ENCODE peak calls at places on chromosomes 13 and 19, in six cellular contexts. U is H1, Z is GM12891, W is HepG2, M is K562, G is GM12878. B is an unnamed sample.

GRCh38 chr13:35763060-35763804 is 286.7 kb upstream of the MAB21L1 start:
- DNase-seq in M (no peak), Z (no peak), U (no peak), W (no peak), G (no peak), B (no peak)

GRCh38 chr13:48769107-48769704 is 115.5 kb downstream of the CYSLTR2 start:
- DNase-seq in U (peak), W (peak), Z (peak), G (peak), M (peak), B (peak)

GRCh38 chr13:114077938-114078335 is 54.5 kb downstream of the RASA3 start:
- DNase-seq in G (no peak), M (no peak), U (no peak), Z (no peak), W (no peak), B (no peak)

GRCh38 chr13:112342841-112343361 is 33.3 kb upstream of the SPACA7 start:
- DNase-seq in M (no peak), U (no peak), G (no peak), W (no peak), Z (no peak), B (no peak)

GRCh38 chr19:44850641-44851109 is 4.6 kb downstream of the NECTIN2 start:
- DNase-seq in U (no peak), G (no peak), Z (no peak), M (no peak), W (no peak), B (no peak)

GRCh38 chr13:48712141-48712540 is 58.4 kb downstream of the CYSLTR2 start:
- DNase-seq in W (no peak), U (no peak), G (no peak), M (no peak), Z (no peak), B (no peak)

GRCh38 chr13:111908391-111908790 is 158.6 kb upstream of the SOX1 start:
- DNase-seq in M (no peak), U (no peak), G (no peak), W (no peak), Z (no peak), B (no peak)

GRCh38 chr19:33064778-33065550 is at the start of gene RHPN2:
- DNase-seq in G (no peak), U (no peak), M (peak), W (peak), Z (peak), B (peak)

GRCh38 chr13:110113284-110113764 is 193.6 kb downstream of the COL4A1 start:
- DNase-seq in M (no peak), Z (no peak), G (no peak), W (no peak), U (no peak), B (no peak)

GRCh38 chr13:99800951-99801350 is 170.6 kb downstream of the ZIC5 start:
- DNase-seq in M (no peak), G (no peak), Z (no peak), U (no peak), W (no peak), B (no peak)

GRCh38 chr19:15195987-15196682 is 4.7 kb downstream of the NOTCH3 start:
- DNase-seq in U (no peak), W (no peak), G (no peak), M (no peak), Z (no peak), B (no peak)

GRCh38 chr19:12365372-12366162 is at the start of gene ZNF442:
- DNase-seq in M (peak), G (peak), U (peak), Z (peak), W (peak), B (peak)

GRCh38 chr13:63408227-63409202 is 1992.9 kb upstream of the PCDH20 start:
- DNase-seq in M (no peak), G (no peak), Z (no peak), U (no peak), W (no peak), B (no peak)

GRCh38 chr13:26929971-26930730 is 169.6 kb upstream of the GPR12 start:
- DNase-seq in M (peak), W (peak), G (no peak), Z (peak), U (peak), B (peak)

GRCh38 chr19:47749326-47749725 is 4.0 kb downstream of the NOP53 start:
- DNase-seq in U (no peak), G (peak), M (no peak), Z (no peak), W (no peak), B (no peak)

GRCh38 chr19:36748431-36749275 is 24.0 kb downstream of the ZNF850 start:
- DNase-seq in G (no peak), U (no peak), Z (no peak), W (no peak), M (no peak), B (no peak)

GRCh38 chr19:5395996-5396939 is 55.7 kb upstream of the PTPRS start:
- DNase-seq in U (no peak), Z (no peak), W (no peak), M (no peak), G (no peak), B (no peak)

GRCh38 chr13:29925457-29925856 is 75.0 kb upstream of the UBL3 start:
- DNase-seq in U (no peak), M (no peak), G (no peak), W (peak), Z (no peak), B (no peak)

DNA sequence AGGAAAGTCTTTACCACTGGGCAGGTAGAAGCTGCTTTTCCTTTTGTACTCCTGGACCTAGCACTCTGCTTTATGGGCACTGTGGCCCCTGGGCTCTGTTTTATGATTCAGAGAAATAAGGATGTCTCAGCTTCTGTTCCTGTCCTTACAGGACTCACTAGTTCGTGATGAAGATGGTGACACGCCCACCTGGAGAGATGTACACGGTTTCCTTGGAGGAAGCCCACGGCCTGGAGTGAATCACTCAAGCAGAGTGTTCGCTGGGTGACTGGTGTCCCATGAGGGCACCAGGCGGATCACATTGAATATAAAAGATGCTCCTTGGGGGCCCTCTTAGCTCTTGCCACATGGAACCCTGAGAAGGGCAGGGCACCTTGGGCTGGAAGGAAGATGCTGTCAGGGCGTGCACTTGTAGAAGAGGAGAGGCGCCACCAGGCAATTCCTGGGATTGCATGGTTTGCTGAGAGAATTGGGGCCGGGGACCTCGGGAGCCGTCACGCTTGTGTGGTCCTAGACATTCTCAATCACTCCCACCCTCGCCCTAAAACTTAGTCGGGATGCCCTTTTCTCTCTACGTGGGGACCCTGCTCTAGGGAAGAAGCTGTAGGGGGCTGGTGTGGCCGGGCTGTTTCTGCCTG is 202.6 kb downstream of the TSHZ3 start:
- DNase-seq in M (no peak), W (no peak), U (no peak), Z (no peak), G (no peak), B (no peak)
- TF ChIP-seq TAF1 in M (no peak), W (no peak), U (no peak), Z (no peak), G (no peak), B (no peak)

DNA sequence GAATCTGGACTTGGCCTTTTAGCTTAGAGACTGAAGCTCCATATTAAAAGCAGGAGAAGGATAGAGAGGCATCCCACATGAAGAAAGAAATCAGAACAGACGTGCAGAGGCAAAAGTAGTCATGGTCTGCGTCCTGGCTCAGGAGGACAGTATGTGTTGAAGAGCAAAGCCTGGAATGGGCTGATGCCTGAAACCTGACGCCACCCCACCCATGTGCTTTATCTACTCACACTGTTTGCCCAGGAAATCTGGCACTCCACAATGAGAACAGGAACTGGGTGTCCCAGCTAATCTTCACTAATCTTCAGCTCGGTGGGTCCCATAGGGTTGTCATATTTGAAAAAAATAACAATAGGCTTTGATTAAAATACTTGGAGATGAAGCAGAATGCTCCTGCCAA is 549.0 kb upstream of the GPC6 start:
- DNase-seq in M (no peak), U (no peak), G (no peak), Z (no peak), W (no peak), B (no peak)
- TF ChIP-seq TAF1 in M (no peak), U (no peak), G (no peak), Z (no peak), W (no peak), B (no peak)

GRCh38 chr19:3321696-3322095 is 44.7 kb upstream of the NFIC start:
- DNase-seq in M (no peak), W (no peak), Z (no peak), G (no peak), U (no peak), B (no peak)
- TF ChIP-seq TAF1 in M (no peak), W (no peak), Z (no peak), G (no peak), U (no peak), B (no peak)

GRCh38 chr19:10356431-10356830 is 17.0 kb upstream of the ICAM3 start:
- DNase-seq in G (no peak), Z (no peak), M (no peak), U (no peak), W (no peak), B (no peak)
- TF ChIP-seq TAF1 in G (no peak), Z (no peak), M (no peak), U (no peak), W (no peak), B (no peak)

GRCh38 chr13:40377783-40378182 is 288.7 kb downstream of the FOXO1 start:
- DNase-seq in W (no peak), M (no peak), Z (no peak), U (no peak), G (no peak), B (no peak)
- TF ChIP-seq TAF1 in W (no peak), M (no peak), Z (no peak), U (no peak), G (no peak), B (no peak)

DNA sequence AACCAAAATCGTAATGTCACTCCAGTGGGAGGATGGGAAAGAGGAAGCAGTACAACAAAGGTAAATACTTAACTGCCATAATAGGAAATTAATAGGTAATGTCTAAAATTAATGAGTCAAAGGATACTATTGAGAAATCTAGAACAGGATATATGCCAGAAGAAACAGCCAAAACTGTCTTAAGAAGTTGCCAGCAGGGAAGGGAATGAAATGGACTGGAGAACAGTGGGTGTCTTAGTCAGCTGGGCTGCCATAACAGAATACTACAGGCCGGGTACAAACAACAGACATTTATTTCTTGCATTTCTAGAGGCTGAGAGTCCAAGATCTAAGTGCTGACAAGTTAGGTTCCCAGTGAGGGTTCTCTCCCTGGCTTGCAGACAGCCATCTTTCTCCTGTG is 40.3 kb upstream of the IPO5 start:
- DNase-seq in G (no peak), U (no peak), Z (no peak), M (no peak), W (no peak), B (no peak)
- TF ChIP-seq TAF1 in G (no peak), U (no peak), Z (no peak), M (no peak), W (no peak), B (no peak)

GRCh38 chr19:7488736-7489353 is at the start of gene PEX11G:
- DNase-seq in M (peak), U (peak), W (no peak), Z (peak), G (peak), B (peak)

GRCh38 chr19:7494416-7495098 is 5.7 kb upstream of the PEX11G start:
- DNase-seq in U (no peak), Z (no peak), G (no peak), M (peak), W (peak), B (no peak)

GRCh38 chr19:7497292-7497691 is 8.5 kb upstream of the PEX11G start:
- DNase-seq in W (no peak), U (no peak), M (peak), Z (no peak), G (no peak), B (no peak)

GRCh38 chr19:7489609-7490044 is 792 bp upstream of the PEX11G start:
- DNase-seq in Z (no peak), W (no peak), G (no peak), U (no peak), M (peak), B (no peak)

GRCh38 chr19:7492142-7493055 is 3.6 kb upstream of the PEX11G start:
- DNase-seq in Z (no peak), M (no peak), U (no peak), G (no peak), W (no peak), B (no peak)
- TF ChIP-seq TAF1 in Z (no peak), M (no peak), U (no peak), G (no peak), W (no peak), B (no peak)

GRCh38 chr19:18590273-18591272 is 2.0 kb downstream of the REX1BD start:
- DNase-seq in W (peak), G (no peak), U (peak), M (peak), Z (no peak), B (no peak)

GRCh38 chr19:18587561-18587960 is 1.0 kb upstream of the REX1BD start:
- DNase-seq in Z (no peak), U (no peak), G (no peak), M (no peak), W (peak), B (no peak)

GRCh38 chr19:18587962-18588610 is 512 bp upstream of the REX1BD start:
- DNase-seq in G (no peak), M (peak), W (peak), Z (no peak), U (no peak), B (no peak)

GRCh38 chr19:18588611-18589379 is at the start of gene REX1BD:
- DNase-seq in M (peak), Z (peak), G (peak), W (peak), U (no peak), B (peak)

GRCh38 chr19:18589380-18590272 is 1.0 kb downstream of the REX1BD start:
- DNase-seq in U (peak), Z (no peak), M (peak), G (no peak), W (peak), B (no peak)
- TF ChIP-seq TAF1 in U (peak), Z (no peak), M (no peak), G (no peak), W (no peak), B (no peak)

GRCh38 chr19:16444273-16444597 is 27.5 kb downstream of the EPS15L1 start:
- DNase-seq in M (no peak), W (no peak), U (no peak), Z (no peak), G (no peak), B (no peak)

GRCh38 chr19:16445238-16446107 is 26.3 kb downstream of the EPS15L1 start:
- DNase-seq in U (no peak), G (peak), Z (no peak), W (peak), M (no peak), B (no peak)

GRCh38 chr19:16446108-16447014 is 25.4 kb downstream of the EPS15L1 start:
- DNase-seq in M (no peak), U (no peak), Z (no peak), W (no peak), G (peak), B (no peak)

GRCh38 chr19:16449330-16449961 is 22.3 kb downstream of the EPS15L1 start:
- DNase-seq in G (peak), W (no peak), U (no peak), M (no peak), Z (no peak), B (no peak)

GRCh38 chr19:16447015-16447384 is 24.8 kb downstream of the EPS15L1 start:
- DNase-seq in G (peak), W (peak), Z (no peak), M (peak), U (no peak), B (no peak)
- TF ChIP-seq TAF1 in G (peak), W (no peak), Z (peak), M (no peak), U (no peak), B (no peak)

B was measured in GM12892.